ENCODE peak calls at places on chromosomes 1 and 21, in eight cellular contexts. Y, L, O, G, I, Z, H and W are unnamed samples.

GRCh38 chr1:8986814-8987190 is 39.4 kb downstream of the SLC2A7 start:
- DNase-seq in Y (no peak), L (no peak), O (no peak), G (no peak), I (no peak), Z (no peak), H (no peak), W (no peak)

GRCh38 chr1:91622586-91622985 is 121.9 kb downstream of the CDC7 start:
- DNase-seq in Y (peak; percentile 60), L (no peak), O (no peak), G (no peak), I (no peak), Z (no peak), H (no peak), W (no peak)

GRCh38 chr1:98001764-98002163 is 80.9 kb upstream of the DPYD start:
- DNase-seq in Y (no peak), L (no peak), O (no peak), G (no peak), I (no peak), Z (no peak), H (no peak), W (no peak)

GRCh38 chr1:85734961-85735360 is 26.7 kb upstream of the ZNHIT6 start:
- DNase-seq in Y (no peak), L (no peak), O (no peak), G (no peak), I (no peak), Z (no peak), H (no peak), W (no peak)

GRCh38 chr1:41503507-41504125 is 19.1 kb upstream of the EDN2 start:
- DNase-seq in Y (no peak), L (no peak), O (no peak), G (no peak), I (no peak), Z (peak; percentile 82), H (no peak), W (no peak)

GRCh38 chr1:181630398-181630797 is 147.1 kb downstream of the CACNA1E start:
- DNase-seq in Y (no peak), L (no peak), O (no peak), G (no peak), I (no peak), Z (no peak), H (no peak), W (no peak)

GRCh38 chr1:156540955-156541354 is 31.4 kb downstream of the IQGAP3 start:
- DNase-seq in Y (no peak), L (no peak), O (no peak), G (no peak), I (no peak), Z (no peak), H (no peak), W (no peak)

GRCh38 chr21:41962425-41962966 is 8.7 kb upstream of the C2CD2 start:
- DNase-seq in Y (no peak), L (no peak), O (no peak), G (no peak), I (no peak), Z (no peak), H (no peak), W (no peak)

GRCh38 chr1:203593723-203594122 is 32.9 kb upstream of the ATP2B4 start:
- DNase-seq in Y (no peak), L (peak; percentile 38), O (no peak), G (peak; percentile 60), I (peak; percentile 30), Z (no peak), H (no peak), W (no peak)

GRCh38 chr1:208475951-208476824 is 232.0 kb upstream of the PLXNA2 start:
- DNase-seq in Y (peak; percentile 33), L (no peak), O (peak; percentile 73), G (no peak), I (no peak), Z (no peak), H (no peak), W (no peak)